ENCODE peak calls at places on chromosomes 6 and 20, in eight cellular contexts. G is SW 1271; W is activated B cell treated with CpG ODN at 0.5 μM for 24 hours; N is esophagus squamous epithelium; A is activated CD4-positive, alpha-beta T cell treated with anti-CD3 and anti-CD28 coated beads for 24 hours; B is non-pigmented ciliary epithelial cell; Z is smooth muscle cell of the brain vasculature; S is HL-60. O is an unnamed sample.

GRCh38 chr20:57881466-57882405 is 171.9 kb upstream of the PMEPA1 start:
- DNase-seq in A (no peak), G (no peak), B (no peak), W (no peak), Z (no peak), S (no peak), N (no peak), O (no peak)

GRCh38 chr20:10898555-10898954 is 224.8 kb upstream of the JAG1 start:
- DNase-seq in S (no peak), Z (no peak), N (no peak), A (no peak), G (no peak), W (no peak), B (no peak), O (no peak)

GRCh38 chr20:63423751-63424150 is 48.7 kb downstream of the KCNQ2 start:
- DNase-seq in Z (no peak), W (no peak), S (no peak), A (no peak), N (no peak), G (no peak), B (no peak), O (no peak)

GRCh38 chr6:117272032-117272866 is 6.9 kb downstream of the VGLL2 start:
- DNase-seq in N (no peak), Z (no peak), A (no peak), S (no peak), G (no peak), B (no peak), W (no peak), O (no peak)

GRCh38 chr20:51661609-51662178 is 106.5 kb downstream of the ATP9A start:
- DNase-seq in B (peak), G (peak), S (no peak), A (peak), N (no peak), Z (no peak), W (no peak), O (no peak)

GRCh38 chr6:122563364-122564052 is 46.7 kb upstream of the PKIB start:
- DNase-seq in B (no peak), Z (no peak), N (no peak), A (no peak), G (no peak), W (no peak), S (no peak), O (no peak)

GRCh38 chr20:4926531-4927156 is 74.7 kb downstream of the SLC23A2 start:
- DNase-seq in G (no peak), B (no peak), W (no peak), S (no peak), A (no peak), Z (no peak), N (no peak), O (no peak)

GRCh38 chr6:53829698-53830221 is 35.0 kb downstream of the LRRC1 start:
- DNase-seq in G (no peak), A (no peak), W (no peak), N (no peak), S (no peak), B (no peak), Z (no peak), O (no peak)

GRCh38 chr6:122995930-122996796 is at the start of gene CLVS2:
- DNase-seq in W (no peak), A (no peak), N (no peak), G (no peak), S (no peak), B (no peak), Z (peak), O (no peak)

GRCh38 chr6:83096791-83097190 is 29.3 kb downstream of the DOP1A start:
- DNase-seq in Z (no peak), N (no peak), W (no peak), B (peak), G (no peak), S (no peak), A (no peak), O (no peak)